ENCODE peak calls at places on chromosomes 12 and 14, in eight cellular contexts. A is EL; Z is NCI-H774; M is activated CD8-positive, alpha-beta T cell treated with anti-CD3 and anti-CD28 coated beads, Interleukin-2, amount 10 ng/mL, durations not matched to agents 7 days and 5 days; T is neural progenitor cell; H is stimulated activated CD4-positive, alpha-beta T cell treated with anti-CD3 and anti-CD28 coated beads, Interleukin-4, amount 100 ng/mL, for 4 hours; J is dorsolateral prefrontal cortex; C is nephron progenitor cell. Q is an unnamed sample.

GRCh38 chr12:70180140-70180539 is 63.1 kb upstream of the CNOT2 start:
- DNase-seq in Z (no peak), J (peak), C (no peak), A (no peak), T (peak), M (no peak), H (no peak), Q (no peak)

GRCh38 chr14:32934891-32935633 is 3.6 kb upstream of the NPAS3 start:
- DNase-seq in J (no peak), Z (peak), T (peak), C (peak), M (no peak), H (no peak), A (no peak), Q (no peak)

GRCh38 chr14:84961637-84962036 is 568.3 kb upstream of the FLRT2 start:
- DNase-seq in T (peak), J (no peak), H (no peak), M (no peak), C (no peak), Z (no peak), A (no peak), Q (no peak)

GRCh38 chr12:121413917-121414316 is 14.0 kb downstream of the RNF34 start:
- DNase-seq in J (no peak), C (no peak), T (no peak), A (no peak), H (no peak), Z (no peak), M (no peak), Q (peak)

GRCh38 chr14:103696027-103696402 is 19.2 kb downstream of the XRCC3 start:
- DNase-seq in M (no peak), A (no peak), H (no peak), J (peak), T (no peak), Z (no peak), C (no peak), Q (no peak)

GRCh38 chr12:46300906-46301305 is 32.1 kb upstream of the SLC38A1 start:
- DNase-seq in J (no peak), C (no peak), M (no peak), T (no peak), Z (no peak), H (no peak), A (peak), Q (no peak)

GRCh38 chr12:81683881-81684280 is 75.3 kb downstream of the PPFIA2 start:
- DNase-seq in C (no peak), A (no peak), H (no peak), J (no peak), Z (no peak), M (no peak), T (no peak), Q (no peak)

GRCh38 chr12:111467092-111467861 is 61.6 kb downstream of the SH2B3 start:
- DNase-seq in Z (peak), C (no peak), A (no peak), H (no peak), M (no peak), T (no peak), J (no peak), Q (peak)

GRCh38 chr14:106024983-106025604 is 498.7 kb downstream of the TMEM121 start:
- DNase-seq in M (peak), Z (no peak), H (no peak), T (no peak), J (no peak), C (no peak), A (no peak), Q (no peak)

GRCh38 chr12:13661005-13661887 is 320.2 kb downstream of the GRIN2B start:
- DNase-seq in C (peak), A (peak), J (peak), T (peak), Z (no peak), H (peak), M (peak), Q (peak)

GRCh38 chr14:61698216-61698980 is 3.1 kb downstream of the HIF1A start:
- DNase-seq in C (no peak), M (no peak), J (no peak), H (no peak), T (peak), Z (no peak), A (no peak), Q (no peak)

GRCh38 chr14:22052795-22053194 is 379.2 kb upstream of the OR4E1 start:
- DNase-seq in H (no peak), C (no peak), T (no peak), J (no peak), M (peak), A (no peak), Z (no peak), Q (no peak)

GRCh38 chr12:94140556-94140955 is 7.8 kb upstream of the PLXNC1 start:
- DNase-seq in Z (peak), M (peak), C (peak), H (peak), T (peak), J (no peak), A (peak), Q (no peak)

GRCh38 chr12:40152783-40153383 is 47.0 kb upstream of the SLC2A13 start:
- DNase-seq in A (peak), M (peak), J (peak), Z (peak), C (peak), T (peak), H (peak), Q (no peak)

GRCh38 chr14:68157971-68158371 is 338.4 kb downstream of the RAD51B start:
- DNase-seq in M (no peak), A (peak), T (no peak), C (no peak), Z (no peak), H (no peak), J (no peak), Q (no peak)

GRCh38 chr12:116358850-116359761 is 81.6 kb upstream of the MED13L start:
- DNase-seq in J (peak), M (peak), H (peak), Z (peak), C (peak), T (peak), A (peak), Q (peak)

GRCh38 chr12:58433969-58434368 is 486.3 kb downstream of the LRIG3 start:
- DNase-seq in A (peak), C (no peak), Z (no peak), T (no peak), M (no peak), J (no peak), H (no peak), Q (no peak)

GRCh38 chr14:72892103-72892878 is 1.6 kb downstream of the DPF3 start:
- DNase-seq in H (peak), Z (no peak), T (peak), A (peak), M (peak), J (peak), C (peak), Q (no peak)

GRCh38 chr12:86173044-86173443 is 83.1 kb downstream of the MGAT4C start:
- DNase-seq in H (no peak), A (no peak), Z (no peak), T (no peak), M (no peak), C (no peak), J (no peak), Q (no peak)

GRCh38 chr12:7959278-7960063 is 23.5 kb upstream of the SLC2A3 start:
- DNase-seq in M (peak), Z (no peak), H (no peak), J (no peak), T (peak), A (no peak), C (no peak), Q (no peak)

GRCh38 chr14:85577542-85578140 is 47.7 kb downstream of the FLRT2 start:
- DNase-seq in A (no peak), M (no peak), H (no peak), T (no peak), C (no peak), Z (no peak), J (no peak), Q (no peak)

GRCh38 chr12:103960567-103961227 is 5.0 kb upstream of the TDG start:
- DNase-seq in A (no peak), J (no peak), T (no peak), M (no peak), Z (no peak), H (no peak), C (no peak), Q (no peak)

GRCh38 chr12:48078901-48079300 is 27.0 kb downstream of the SENP1 start:
- DNase-seq in H (no peak), C (no peak), M (no peak), J (no peak), T (no peak), A (peak), Z (no peak), Q (no peak)

GRCh38 chr12:11555743-11556625 is 93.5 kb upstream of the ETV6 start:
- DNase-seq in A (no peak), H (no peak), J (no peak), C (no peak), Z (no peak), T (no peak), M (no peak), Q (no peak)

GRCh38 chr12:90407841-90408240 is 547.1 kb downstream of the CCER1 start:
- DNase-seq in T (peak), J (no peak), A (no peak), M (no peak), H (no peak), C (no peak), Z (no peak), Q (no peak)

GRCh38 chr12:6914246-6914947 is at the start of gene ENO2:
- DNase-seq in J (peak), A (peak), M (peak), T (peak), H (peak), Z (peak), C (peak), Q (no peak)

GRCh38 chr12:14635776-14636175 is 60.6 kb downstream of the GUCY2C start:
- DNase-seq in A (no peak), H (no peak), Z (no peak), T (no peak), J (no peak), M (no peak), C (no peak), Q (no peak)

GRCh38 chr12:106107566-106107965 is 31.2 kb downstream of the NUAK1 start:
- DNase-seq in C (no peak), Z (no peak), H (no peak), T (no peak), J (no peak), M (no peak), A (peak), Q (no peak)

GRCh38 chr12:50887191-50887590 is 44.5 kb downstream of the TMPRSS12 start:
- DNase-seq in H (no peak), J (no peak), A (no peak), Z (no peak), M (no peak), T (no peak), C (no peak), Q (no peak)

Q was measured in LNCaP clone FGC.